ENCODE peak calls at places on chromosome 3, in eight cellular contexts. One of them, this sample, is unnamed. For H3K27me3, the result is how much of the 10 kb centered on the place peaks cover.

GRCh38 chr3:82587174-82587573 is 825.7 kb upstream of the GBE1 start:
- DNase-seq in pancreas: no peak
- DNase-seq in esophagus squamous epithelium: no peak
- DNase-seq in dorsolateral prefrontal cortex: no peak
- DNase-seq in RWPE2: no peak
- DNase-seq in K562: no peak
- DNase-seq in stomach: no peak
- DNase-seq in adipocyte: no peak
- DNase-seq in this sample: no peak

GRCh38 chr3:78831446-78831972 is 936.3 kb downstream of the ROBO1 start:
- DNase-seq in pancreas: no peak
- DNase-seq in esophagus squamous epithelium: no peak
- DNase-seq in dorsolateral prefrontal cortex: no peak
- DNase-seq in RWPE2: no peak
- DNase-seq in K562: no peak
- DNase-seq in stomach: no peak
- DNase-seq in adipocyte: no peak
- DNase-seq in this sample: no peak

GRCh38 chr3:158718490-158719170 is 13.6 kb downstream of the RARRES1 start:
- DNase-seq in pancreas: no peak
- DNase-seq in esophagus squamous epithelium: no peak
- DNase-seq in dorsolateral prefrontal cortex: no peak
- DNase-seq in RWPE2: peak
- DNase-seq in K562: no peak
- DNase-seq in stomach: no peak
- DNase-seq in adipocyte: peak
- DNase-seq in this sample: no peak

GRCh38 chr3:58021072-58021959 is 13.1 kb downstream of the FLNB start:
- DNase-seq in pancreas: no peak
- DNase-seq in esophagus squamous epithelium: no peak
- DNase-seq in dorsolateral prefrontal cortex: no peak
- DNase-seq in RWPE2: no peak
- DNase-seq in K562: no peak
- DNase-seq in stomach: no peak
- DNase-seq in adipocyte: no peak
- DNase-seq in this sample: no peak

GRCh38 chr3:148911173-148911572 is 46.1 kb downstream of the CPA3 start:
- DNase-seq in pancreas: no peak
- DNase-seq in esophagus squamous epithelium: no peak
- DNase-seq in dorsolateral prefrontal cortex: no peak
- DNase-seq in RWPE2: no peak
- DNase-seq in K562: no peak
- DNase-seq in stomach: no peak
- DNase-seq in adipocyte: no peak
- DNase-seq in this sample: no peak

GRCh38 chr3:187169231-187169960 is 27.9 kb upstream of the RTP1 start:
- DNase-seq in pancreas: no peak
- DNase-seq in esophagus squamous epithelium: no peak
- DNase-seq in dorsolateral prefrontal cortex: no peak
- DNase-seq in RWPE2: no peak
- DNase-seq in K562: no peak
- DNase-seq in stomach: no peak
- DNase-seq in adipocyte: no peak
- DNase-seq in this sample: no peak

GRCh38 chr3:179450321-179450720 is 949 bp downstream of the GNB4 start:
- DNase-seq in pancreas: no peak
- DNase-seq in esophagus squamous epithelium: no peak
- DNase-seq in dorsolateral prefrontal cortex: no peak
- DNase-seq in RWPE2: no peak
- DNase-seq in K562: no peak
- DNase-seq in stomach: no peak
- DNase-seq in adipocyte: peak
- DNase-seq in this sample: no peak

GRCh38 chr3:127730171-127730570 is 57.4 kb downstream of the ABTB1 start:
- DNase-seq in pancreas: no peak
- DNase-seq in esophagus squamous epithelium: no peak
- DNase-seq in dorsolateral prefrontal cortex: no peak
- DNase-seq in RWPE2: no peak
- DNase-seq in K562: no peak
- DNase-seq in stomach: no peak
- DNase-seq in adipocyte: no peak
- DNase-seq in this sample: no peak

GRCh38 chr3:53402323-53402722 is 55.0 kb upstream of the DCP1A start:
- DNase-seq in pancreas: no peak
- DNase-seq in esophagus squamous epithelium: no peak
- DNase-seq in dorsolateral prefrontal cortex: no peak
- DNase-seq in RWPE2: no peak
- DNase-seq in K562: no peak
- DNase-seq in stomach: no peak
- DNase-seq in adipocyte: no peak
- DNase-seq in this sample: no peak

GRCh38 chr3:119220198-119220597 is 20.5 kb downstream of the B4GALT4 start:
- DNase-seq in pancreas: no peak
- DNase-seq in esophagus squamous epithelium: no peak
- DNase-seq in dorsolateral prefrontal cortex: no peak
- DNase-seq in RWPE2: no peak
- DNase-seq in K562: no peak
- DNase-seq in stomach: no peak
- DNase-seq in adipocyte: no peak
- DNase-seq in this sample: no peak
- H3K27me3 ChIP-seq in pancreas: under half
- H3K27me3 ChIP-seq in esophagus squamous epithelium: under half
- H3K27me3 ChIP-seq in dorsolateral prefrontal cortex: under half
- H3K27me3 ChIP-seq in RWPE2: under half
- H3K27me3 ChIP-seq in K562: under half
- H3K27me3 ChIP-seq in stomach: under half
- H3K27me3 ChIP-seq in adipocyte: under half
- H3K27me3 ChIP-seq in this sample: under half

GRCh38 chr3:10706156-10707088 is 109.6 kb upstream of the SLC6A11 start:
- DNase-seq in pancreas: no peak
- DNase-seq in esophagus squamous epithelium: no peak
- DNase-seq in dorsolateral prefrontal cortex: no peak
- DNase-seq in RWPE2: no peak
- DNase-seq in K562: no peak
- DNase-seq in stomach: no peak
- DNase-seq in adipocyte: no peak
- DNase-seq in this sample: no peak
- H3K27me3 ChIP-seq in pancreas: under half
- H3K27me3 ChIP-seq in esophagus squamous epithelium: under half
- H3K27me3 ChIP-seq in dorsolateral prefrontal cortex: under half
- H3K27me3 ChIP-seq in RWPE2: half or more
- H3K27me3 ChIP-seq in K562: under half
- H3K27me3 ChIP-seq in stomach: half or more
- H3K27me3 ChIP-seq in adipocyte: half or more
- H3K27me3 ChIP-seq in this sample: under half

DNA sequence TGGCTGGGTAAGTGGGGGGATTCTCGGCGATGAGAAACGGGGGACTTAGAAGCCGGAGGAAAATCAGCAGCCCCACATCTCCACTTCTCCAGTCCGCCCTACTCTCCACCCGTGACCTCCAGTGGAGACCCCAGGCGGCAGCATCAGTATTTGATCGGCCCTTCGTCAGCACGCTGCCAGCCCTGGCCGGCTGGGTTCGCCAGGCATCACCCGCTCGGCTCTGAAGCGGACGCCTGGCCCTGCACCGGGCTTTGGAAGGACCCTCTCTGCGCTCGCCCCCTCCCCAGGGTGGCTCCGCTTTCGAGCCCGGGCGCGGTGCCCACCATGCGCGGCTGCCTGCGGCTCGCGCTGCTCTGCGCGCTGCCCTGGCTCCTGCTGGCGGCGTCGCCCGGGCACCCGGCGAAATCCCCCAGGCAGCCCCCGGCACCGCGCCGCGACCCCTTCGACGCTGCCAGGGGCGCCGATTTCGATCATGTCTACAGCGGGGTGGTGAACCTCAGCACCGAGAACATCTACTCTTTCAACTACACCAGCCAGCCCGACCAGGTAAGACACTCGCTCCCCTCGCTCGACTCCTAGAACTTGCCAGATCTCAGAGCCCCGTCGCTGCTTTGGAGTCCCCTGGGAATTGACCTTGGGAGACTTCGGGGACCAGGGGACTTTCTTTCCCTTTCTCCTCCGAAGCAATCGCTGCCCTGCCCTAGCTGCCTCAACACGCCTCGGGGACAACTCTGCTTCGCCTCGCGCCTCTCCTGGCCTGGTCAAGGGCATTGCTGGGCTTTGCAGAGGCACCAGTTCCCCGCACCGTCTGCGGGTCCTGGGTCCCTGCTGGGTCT is 561 bp downstream of the SIDT1 start:
- DNase-seq in pancreas: peak
- DNase-seq in esophagus squamous epithelium: no peak
- DNase-seq in dorsolateral prefrontal cortex: no peak
- DNase-seq in RWPE2: no peak
- DNase-seq in K562: no peak
- DNase-seq in stomach: peak
- DNase-seq in adipocyte: peak
- DNase-seq in this sample: no peak
- H3K27me3 ChIP-seq in pancreas: under half
- H3K27me3 ChIP-seq in esophagus squamous epithelium: under half
- H3K27me3 ChIP-seq in dorsolateral prefrontal cortex: under half
- H3K27me3 ChIP-seq in RWPE2: under half
- H3K27me3 ChIP-seq in K562: under half
- H3K27me3 ChIP-seq in stomach: under half
- H3K27me3 ChIP-seq in adipocyte: half or more
- H3K27me3 ChIP-seq in this sample: under half

DNA sequence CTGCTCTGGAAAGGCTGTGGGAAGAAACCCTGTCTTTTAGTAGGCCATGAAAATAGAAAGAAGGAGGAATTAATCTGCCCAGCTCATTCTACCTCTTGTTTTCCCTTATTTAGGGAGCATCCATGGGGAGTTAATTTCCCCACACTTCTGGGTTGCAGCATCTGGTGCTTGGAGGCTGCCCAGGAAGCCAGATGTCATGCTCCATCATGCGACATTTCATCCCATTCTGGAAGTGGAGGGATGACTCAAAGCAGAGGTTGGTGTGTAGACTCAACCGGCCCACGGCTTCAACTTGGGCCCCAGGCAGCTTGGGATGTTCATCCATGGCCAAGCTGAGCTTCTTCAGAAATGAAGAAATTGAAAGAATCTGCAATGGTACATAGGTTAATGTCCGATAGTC is 24.4 kb upstream of the PROK2 start:
- DNase-seq in pancreas: no peak
- DNase-seq in esophagus squamous epithelium: no peak
- DNase-seq in dorsolateral prefrontal cortex: no peak
- DNase-seq in RWPE2: no peak
- DNase-seq in K562: no peak
- DNase-seq in stomach: no peak
- DNase-seq in adipocyte: no peak
- DNase-seq in this sample: no peak
- H3K27me3 ChIP-seq in pancreas: under half
- H3K27me3 ChIP-seq in esophagus squamous epithelium: under half
- H3K27me3 ChIP-seq in dorsolateral prefrontal cortex: under half
- H3K27me3 ChIP-seq in RWPE2: under half
- H3K27me3 ChIP-seq in K562: under half
- H3K27me3 ChIP-seq in stomach: under half
- H3K27me3 ChIP-seq in adipocyte: under half
- H3K27me3 ChIP-seq in this sample: under half